ENCODE peak calls at places on chromosomes 7 and 10, in seven cellular contexts. One of them, this sample, is unnamed.

GRCh38 chr7:106767073-106767472 is 98.0 kb upstream of the PIK3CG start:
- DNase-seq in endothelial cell of umbilical vein: no peak
- DNase-seq in adrenal gland: no peak
- DNase-seq in A549: no peak
- DNase-seq in CD8-positive, alpha-beta T cell: no peak
- DNase-seq in prostate gland: no peak
- DNase-seq in tibial artery: no peak
- DNase-seq in this sample: no peak

GRCh38 chr7:50502947-50503346 is 52.8 kb upstream of the FIGNL1 start:
- DNase-seq in endothelial cell of umbilical vein: no peak
- DNase-seq in adrenal gland: peak; percentile 51
- DNase-seq in A549: no peak
- DNase-seq in CD8-positive, alpha-beta T cell: no peak
- DNase-seq in prostate gland: no peak
- DNase-seq in tibial artery: no peak
- DNase-seq in this sample: no peak

GRCh38 chr7:128108641-128109423 is 77.6 kb upstream of the LRRC4 start:
- DNase-seq in endothelial cell of umbilical vein: no peak
- DNase-seq in adrenal gland: no peak
- DNase-seq in A549: no peak
- DNase-seq in CD8-positive, alpha-beta T cell: no peak
- DNase-seq in prostate gland: no peak
- DNase-seq in tibial artery: no peak
- DNase-seq in this sample: no peak

GRCh38 chr10:86871563-86872183 is 85.7 kb downstream of the MMRN2 start:
- DNase-seq in endothelial cell of umbilical vein: no peak
- DNase-seq in adrenal gland: no peak
- DNase-seq in A549: peak; percentile 49
- DNase-seq in CD8-positive, alpha-beta T cell: no peak
- DNase-seq in prostate gland: no peak
- DNase-seq in tibial artery: no peak
- DNase-seq in this sample: no peak

GRCh38 chr10:98172495-98172894 is 38.0 kb downstream of the R3HCC1L start:
- DNase-seq in endothelial cell of umbilical vein: no peak
- DNase-seq in adrenal gland: no peak
- DNase-seq in A549: no peak
- DNase-seq in CD8-positive, alpha-beta T cell: no peak
- DNase-seq in prostate gland: no peak
- DNase-seq in tibial artery: no peak
- DNase-seq in this sample: no peak

GRCh38 chr10:96201525-96201924 is 69.8 kb downstream of the BLNK start:
- DNase-seq in endothelial cell of umbilical vein: no peak
- DNase-seq in adrenal gland: no peak
- DNase-seq in A549: no peak
- DNase-seq in CD8-positive, alpha-beta T cell: no peak
- DNase-seq in prostate gland: no peak
- DNase-seq in tibial artery: no peak
- DNase-seq in this sample: no peak

GRCh38 chr10:123795196-123795780 is 96.3 kb downstream of the CPXM2 start:
- DNase-seq in endothelial cell of umbilical vein: no peak
- DNase-seq in adrenal gland: peak; percentile 4
- DNase-seq in A549: no peak
- DNase-seq in CD8-positive, alpha-beta T cell: no peak
- DNase-seq in prostate gland: no peak
- DNase-seq in tibial artery: no peak
- DNase-seq in this sample: no peak

GRCh38 chr7:141649137-141649864 is 52.7 kb downstream of the DENND11 start:
- DNase-seq in endothelial cell of umbilical vein: no peak
- DNase-seq in adrenal gland: no peak
- DNase-seq in A549: no peak
- DNase-seq in CD8-positive, alpha-beta T cell: no peak
- DNase-seq in prostate gland: no peak
- DNase-seq in tibial artery: no peak
- DNase-seq in this sample: no peak

GRCh38 chr7:24786941-24787340 is 29.7 kb upstream of the GSDME start:
- DNase-seq in endothelial cell of umbilical vein: peak; percentile 72
- DNase-seq in adrenal gland: peak; percentile 57
- DNase-seq in A549: peak; percentile 86
- DNase-seq in CD8-positive, alpha-beta T cell: no peak
- DNase-seq in prostate gland: no peak
- DNase-seq in tibial artery: no peak
- DNase-seq in this sample: no peak

GRCh38 chr10:93412801-93413200 is 69.3 kb downstream of the MYOF start:
- DNase-seq in endothelial cell of umbilical vein: no peak
- DNase-seq in adrenal gland: no peak
- DNase-seq in A549: no peak
- DNase-seq in CD8-positive, alpha-beta T cell: no peak
- DNase-seq in prostate gland: no peak
- DNase-seq in tibial artery: no peak
- DNase-seq in this sample: no peak

GRCh38 chr7:114663502-114663901 is 248.9 kb downstream of the FOXP2 start:
- DNase-seq in endothelial cell of umbilical vein: peak; percentile 35
- DNase-seq in adrenal gland: no peak
- DNase-seq in A549: peak; percentile 51
- DNase-seq in CD8-positive, alpha-beta T cell: no peak
- DNase-seq in prostate gland: no peak
- DNase-seq in tibial artery: no peak
- DNase-seq in this sample: no peak

GRCh38 chr10:128808921-128809440 is 658.1 kb upstream of the MGMT start:
- DNase-seq in endothelial cell of umbilical vein: no peak
- DNase-seq in adrenal gland: no peak
- DNase-seq in A549: no peak
- DNase-seq in CD8-positive, alpha-beta T cell: no peak
- DNase-seq in prostate gland: no peak
- DNase-seq in tibial artery: peak; percentile 38
- DNase-seq in this sample: no peak

GRCh38 chr7:12322287-12322902 is 81.3 kb downstream of the VWDE start:
- DNase-seq in endothelial cell of umbilical vein: peak; percentile 51
- DNase-seq in adrenal gland: no peak
- DNase-seq in A549: peak; percentile 36
- DNase-seq in CD8-positive, alpha-beta T cell: no peak
- DNase-seq in prostate gland: no peak
- DNase-seq in tibial artery: no peak
- DNase-seq in this sample: no peak

GRCh38 chr10:113011592-113012374 is 61.7 kb downstream of the TCF7L2 start:
- DNase-seq in endothelial cell of umbilical vein: no peak
- DNase-seq in adrenal gland: no peak
- DNase-seq in A549: no peak
- DNase-seq in CD8-positive, alpha-beta T cell: no peak
- DNase-seq in prostate gland: no peak
- DNase-seq in tibial artery: no peak
- DNase-seq in this sample: no peak

GRCh38 chr7:81013036-81013435 is 94.2 kb upstream of the SEMA3C start:
- DNase-seq in endothelial cell of umbilical vein: no peak
- DNase-seq in adrenal gland: no peak
- DNase-seq in A549: peak; percentile 66
- DNase-seq in CD8-positive, alpha-beta T cell: no peak
- DNase-seq in prostate gland: no peak
- DNase-seq in tibial artery: no peak
- DNase-seq in this sample: no peak

GRCh38 chr7:85186083-85186520 is 754 bp downstream of the SEMA3D start:
- DNase-seq in endothelial cell of umbilical vein: peak; percentile 60
- DNase-seq in adrenal gland: peak; percentile 62
- DNase-seq in A549: peak; percentile 30
- DNase-seq in CD8-positive, alpha-beta T cell: no peak
- DNase-seq in prostate gland: peak; percentile 26
- DNase-seq in tibial artery: peak; percentile 44
- DNase-seq in this sample: peak; percentile 30

GRCh38 chr10:70404906-70405824 is 1.2 kb downstream of the EIF4EBP2 start:
- DNase-seq in endothelial cell of umbilical vein: peak; percentile 62
- DNase-seq in adrenal gland: peak; percentile 95
- DNase-seq in A549: peak; percentile 81
- DNase-seq in CD8-positive, alpha-beta T cell: peak; percentile 13
- DNase-seq in prostate gland: peak; percentile 90
- DNase-seq in tibial artery: peak; percentile 95
- DNase-seq in this sample: peak; percentile 73

GRCh38 chr7:96241834-96242233 is 80.1 kb downstream of the SLC25A13 start:
- DNase-seq in endothelial cell of umbilical vein: no peak
- DNase-seq in adrenal gland: no peak
- DNase-seq in A549: no peak
- DNase-seq in CD8-positive, alpha-beta T cell: no peak
- DNase-seq in prostate gland: no peak
- DNase-seq in tibial artery: no peak
- DNase-seq in this sample: no peak

GRCh38 chr7:151852486-151853396 is 24.2 kb downstream of the PRKAG2 start:
- DNase-seq in endothelial cell of umbilical vein: no peak
- DNase-seq in adrenal gland: no peak
- DNase-seq in A549: no peak
- DNase-seq in CD8-positive, alpha-beta T cell: no peak
- DNase-seq in prostate gland: no peak
- DNase-seq in tibial artery: no peak
- DNase-seq in this sample: peak; percentile 39

GRCh38 chr7:157265051-157265450 is 71.8 kb upstream of the DNAJB6 start:
- DNase-seq in endothelial cell of umbilical vein: no peak
- DNase-seq in adrenal gland: no peak
- DNase-seq in A549: no peak
- DNase-seq in CD8-positive, alpha-beta T cell: no peak
- DNase-seq in prostate gland: no peak
- DNase-seq in tibial artery: no peak
- DNase-seq in this sample: no peak

GRCh38 chr7:3787717-3788311 is 486.8 kb downstream of the SDK1 start:
- DNase-seq in endothelial cell of umbilical vein: no peak
- DNase-seq in adrenal gland: no peak
- DNase-seq in A549: no peak
- DNase-seq in CD8-positive, alpha-beta T cell: no peak
- DNase-seq in prostate gland: no peak
- DNase-seq in tibial artery: peak; percentile 24
- DNase-seq in this sample: no peak

GRCh38 chr10:64191304-64191703 is 670.1 kb downstream of the REEP3 start:
- DNase-seq in endothelial cell of umbilical vein: no peak
- DNase-seq in adrenal gland: no peak
- DNase-seq in A549: no peak
- DNase-seq in CD8-positive, alpha-beta T cell: no peak
- DNase-seq in prostate gland: no peak
- DNase-seq in tibial artery: no peak
- DNase-seq in this sample: no peak

GRCh38 chr7:148882668-148883232 is 1.3 kb downstream of the EZH2 start:
- DNase-seq in endothelial cell of umbilical vein: peak; percentile 52
- DNase-seq in adrenal gland: no peak
- DNase-seq in A549: no peak
- DNase-seq in CD8-positive, alpha-beta T cell: no peak
- DNase-seq in prostate gland: no peak
- DNase-seq in tibial artery: no peak
- DNase-seq in this sample: peak; percentile 11

DNA sequence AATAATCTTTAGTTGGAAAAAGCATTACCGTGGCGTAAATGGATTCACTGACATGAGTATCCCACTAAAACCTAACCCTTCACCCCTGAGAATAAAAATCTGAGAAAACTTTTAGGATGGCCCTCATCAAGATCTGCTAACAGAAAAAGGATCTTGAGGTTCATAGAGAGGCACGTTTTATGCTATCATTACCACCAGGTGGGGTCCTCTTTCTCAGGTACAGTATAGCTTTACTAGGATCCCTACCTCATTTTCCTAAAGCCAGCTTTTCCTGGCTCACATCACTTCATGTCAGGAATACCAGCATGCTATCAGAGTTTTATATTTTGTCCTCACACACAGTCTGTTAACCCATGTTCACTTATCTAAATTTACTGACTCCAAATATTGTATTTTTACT is 173.7 kb downstream of the POM121L12 start:
- DNase-seq in endothelial cell of umbilical vein: no peak
- DNase-seq in adrenal gland: no peak
- DNase-seq in A549: no peak
- DNase-seq in CD8-positive, alpha-beta T cell: no peak
- DNase-seq in prostate gland: no peak
- DNase-seq in tibial artery: no peak
- DNase-seq in this sample: no peak
- TF ChIP-seq CTCF in endothelial cell of umbilical vein: no peak
- TF ChIP-seq CTCF in adrenal gland: no peak
- TF ChIP-seq CTCF in A549: no peak
- TF ChIP-seq CTCF in CD8-positive, alpha-beta T cell: no peak
- TF ChIP-seq CTCF in prostate gland: no peak
- TF ChIP-seq CTCF in tibial artery: no peak
- TF ChIP-seq CTCF in this sample: no peak

GRCh38 chr10:92153-92552 is 43.1 kb upstream of the TUBB8 start:
- DNase-seq in endothelial cell of umbilical vein: no peak
- DNase-seq in adrenal gland: no peak
- DNase-seq in A549: no peak
- DNase-seq in CD8-positive, alpha-beta T cell: no peak
- DNase-seq in prostate gland: no peak
- DNase-seq in tibial artery: no peak
- DNase-seq in this sample: no peak

GRCh38 chr10:94613-95012 is 40.6 kb upstream of the ZMYND11 start:
- DNase-seq in endothelial cell of umbilical vein: no peak
- DNase-seq in adrenal gland: no peak
- DNase-seq in A549: no peak
- DNase-seq in CD8-positive, alpha-beta T cell: no peak
- DNase-seq in prostate gland: no peak
- DNase-seq in tibial artery: no peak
- DNase-seq in this sample: no peak

GRCh38 chr10:92846-93245 is 42.4 kb upstream of the ZMYND11 start:
- DNase-seq in endothelial cell of umbilical vein: no peak
- DNase-seq in adrenal gland: no peak
- DNase-seq in A549: no peak
- DNase-seq in CD8-positive, alpha-beta T cell: no peak
- DNase-seq in prostate gland: no peak
- DNase-seq in tibial artery: no peak
- DNase-seq in this sample: no peak

GRCh38 chr10:96466-96865 is 38.8 kb upstream of the ZMYND11 start:
- DNase-seq in endothelial cell of umbilical vein: no peak
- DNase-seq in adrenal gland: no peak
- DNase-seq in A549: no peak
- DNase-seq in CD8-positive, alpha-beta T cell: no peak
- DNase-seq in prostate gland: no peak
- DNase-seq in tibial artery: no peak
- DNase-seq in this sample: no peak

GRCh38 chr10:95356-96115 is 39.7 kb upstream of the ZMYND11 start:
- DNase-seq in endothelial cell of umbilical vein: no peak
- DNase-seq in adrenal gland: no peak
- DNase-seq in A549: no peak
- DNase-seq in CD8-positive, alpha-beta T cell: no peak
- DNase-seq in prostate gland: no peak
- DNase-seq in tibial artery: no peak
- DNase-seq in this sample: no peak
- H3K4me3 ChIP-seq in endothelial cell of umbilical vein: no peak overlapping the region
- H3K4me3 ChIP-seq in adrenal gland: no peak overlapping the region
- H3K4me3 ChIP-seq in A549: no peak overlapping the region
- H3K4me3 ChIP-seq in CD8-positive, alpha-beta T cell: no peak overlapping the region
- H3K4me3 ChIP-seq in prostate gland: no peak overlapping the region
- H3K4me3 ChIP-seq in tibial artery: no peak overlapping the region
- H3K4me3 ChIP-seq in this sample: no peak overlapping the region

GRCh38 chr7:14457567-14458453 is 444.7 kb downstream of the DGKB start:
- DNase-seq in endothelial cell of umbilical vein: peak; percentile 79
- DNase-seq in adrenal gland: peak; percentile 91
- DNase-seq in A549: peak; percentile 76
- DNase-seq in CD8-positive, alpha-beta T cell: peak; percentile 4
- DNase-seq in prostate gland: peak; percentile 67
- DNase-seq in tibial artery: peak; percentile 54
- DNase-seq in this sample: peak; percentile 89
- H3K4me1 ChIP-seq in endothelial cell of umbilical vein: no peaks in the 10 kb centered on the region
- H3K4me1 ChIP-seq in adrenal gland: no peaks in the 10 kb centered on the region
- H3K4me1 ChIP-seq in A549: no peaks in the 10 kb centered on the region
- H3K4me1 ChIP-seq in CD8-positive, alpha-beta T cell: no peaks in the 10 kb centered on the region
- H3K4me1 ChIP-seq in prostate gland: no peaks in the 10 kb centered on the region
- H3K4me1 ChIP-seq in tibial artery: no peaks in the 10 kb centered on the region
- H3K4me1 ChIP-seq in this sample: no peaks in the 10 kb centered on the region

DNA sequence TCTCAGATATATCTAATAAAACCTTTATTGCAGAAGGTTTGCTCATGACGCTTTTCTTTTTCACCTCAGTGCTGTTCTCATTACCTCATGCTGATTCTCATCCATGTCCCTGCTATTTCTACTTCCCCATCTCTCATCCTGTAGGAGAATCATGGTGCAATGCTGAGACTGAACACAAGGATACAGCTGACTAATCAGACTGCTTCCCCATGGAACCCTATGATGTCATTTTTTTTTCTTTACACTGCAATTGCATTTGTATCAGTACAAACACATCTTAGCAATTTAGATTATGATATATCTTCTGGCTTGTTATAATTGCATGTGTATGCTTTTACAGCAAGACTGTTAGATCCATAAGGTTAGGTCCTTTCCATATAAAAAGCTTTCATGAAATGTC is 93.7 kb downstream of the SEMA3A start:
- DNase-seq in endothelial cell of umbilical vein: peak; percentile 38
- DNase-seq in adrenal gland: no peak
- DNase-seq in A549: peak; percentile 69
- DNase-seq in CD8-positive, alpha-beta T cell: no peak
- DNase-seq in prostate gland: no peak
- DNase-seq in tibial artery: no peak
- DNase-seq in this sample: no peak
- TF ChIP-seq CTCF in endothelial cell of umbilical vein: no peak
- TF ChIP-seq CTCF in adrenal gland: no peak
- TF ChIP-seq CTCF in A549: no peak
- TF ChIP-seq CTCF in CD8-positive, alpha-beta T cell: no peak
- TF ChIP-seq CTCF in prostate gland: no peak
- TF ChIP-seq CTCF in tibial artery: no peak
- TF ChIP-seq CTCF in this sample: no peak

This sample was measured in mucosa of descending colon.